ENCODE peak calls at places on chromosomes 6 and 20, in nine cellular contexts. S, N, O, U, I, G, H, V and Q are unnamed samples.

GRCh38 chr6:106253194-106253593 is 72.4 kb downstream of the ATG5 start:
- DNase-seq in S (no peak), N (no peak), O (peak), U (no peak), I (no peak), G (no peak), H (no peak), V (no peak), Q (no peak)

GRCh38 chr20:36202891-36203338 is 33.4 kb upstream of the AAR2 start:
- DNase-seq in S (peak), N (peak), O (peak), U (no peak), I (peak), G (peak), H (peak), V (peak), Q (peak)

GRCh38 chr6:84772428-84773132 is 8.2 kb upstream of the TBX18 start:
- DNase-seq in S (no peak), N (no peak), O (no peak), U (no peak), I (no peak), G (no peak), H (peak), V (peak), Q (no peak)

GRCh38 chr20:38498909-38499308 is 26.3 kb downstream of the RALGAPB start:
- DNase-seq in S (no peak), N (no peak), O (peak), U (no peak), I (no peak), G (no peak), H (no peak), V (no peak), Q (no peak)

GRCh38 chr6:75922226-75922625 is 150.2 kb downstream of the IMPG1 start:
- DNase-seq in S (no peak), N (no peak), O (peak), U (no peak), I (no peak), G (no peak), H (no peak), V (no peak), Q (no peak)

GRCh38 chr6:137933696-137934095 is 66.6 kb downstream of the TNFAIP3 start:
- DNase-seq in S (peak), N (peak), O (peak), U (no peak), I (no peak), G (no peak), H (no peak), V (no peak), Q (no peak)

GRCh38 chr20:33859157-33859695 is 48.1 kb downstream of the CHMP4B start:
- DNase-seq in S (no peak), N (no peak), O (no peak), U (no peak), I (no peak), G (no peak), H (no peak), V (no peak), Q (no peak)

GRCh38 chr6:133587841-133588240 is 301.1 kb upstream of the TCF21 start:
- DNase-seq in S (no peak), N (no peak), O (peak), U (no peak), I (no peak), G (no peak), H (no peak), V (no peak), Q (no peak)

GRCh38 chr20:3711418-3712043 is 869 bp downstream of the SIGLEC1 start:
- DNase-seq in S (no peak), N (no peak), O (no peak), U (no peak), I (no peak), G (no peak), H (peak), V (peak), Q (no peak)

GRCh38 chr20:32727663-32728062 is 15.6 kb downstream of the COMMD7 start:
- DNase-seq in S (no peak), N (no peak), O (peak), U (no peak), I (no peak), G (peak), H (no peak), V (no peak), Q (no peak)

GRCh38 chr6:125821825-125822281 is 31.1 kb downstream of the NCOA7 start:
- DNase-seq in S (peak), N (no peak), O (no peak), U (no peak), I (no peak), G (no peak), H (no peak), V (no peak), Q (no peak)

GRCh38 chr6:12150812-12151432 is 138.8 kb downstream of the HIVEP1 start:
- DNase-seq in S (peak), N (no peak), O (no peak), U (no peak), I (no peak), G (peak), H (no peak), V (peak), Q (peak)

GRCh38 chr6:154594474-154595198 is 84.2 kb upstream of the CNKSR3 start:
- DNase-seq in S (no peak), N (no peak), O (no peak), U (no peak), I (no peak), G (no peak), H (no peak), V (no peak), Q (no peak)

GRCh38 chr6:39206250-39206721 is 23.0 kb downstream of the KCNK5 start:
- DNase-seq in S (peak), N (no peak), O (no peak), U (no peak), I (no peak), G (peak), H (no peak), V (no peak), Q (peak)

GRCh38 chr6:28606424-28607391 is 81.0 kb downstream of the GPX5 start:
- DNase-seq in S (peak), N (no peak), O (peak), U (peak), I (no peak), G (peak), H (no peak), V (no peak), Q (peak)

GRCh38 chr6:37024665-37025337 is 19.3 kb downstream of the FGD2 start:
- DNase-seq in S (peak), N (no peak), O (peak), U (no peak), I (no peak), G (no peak), H (no peak), V (peak), Q (no peak)

GRCh38 chr20:47529840-47530239 is 28.2 kb downstream of the NCOA3 start:
- DNase-seq in S (no peak), N (no peak), O (peak), U (no peak), I (no peak), G (no peak), H (no peak), V (no peak), Q (no peak)

GRCh38 chr6:111485316-111485715 is 2.3 kb upstream of the REV3L start:
- DNase-seq in S (no peak), N (no peak), O (peak), U (no peak), I (no peak), G (no peak), H (no peak), V (no peak), Q (peak)

GRCh38 chr6:17957488-17957887 is 29.9 kb downstream of the KIF13A start:
- DNase-seq in S (no peak), N (no peak), O (peak), U (peak), I (no peak), G (no peak), H (no peak), V (no peak), Q (peak)

GRCh38 chr20:47198254-47198671 is 158.2 kb downstream of the ZMYND8 start:
- DNase-seq in S (no peak), N (no peak), O (peak), U (peak), I (no peak), G (no peak), H (no peak), V (no peak), Q (no peak)

GRCh38 chr6:31585531-31585930 is 546 bp upstream of the LST1 start:
- DNase-seq in S (no peak), N (no peak), O (no peak), U (no peak), I (no peak), G (no peak), H (no peak), V (peak), Q (peak)

GRCh38 chr20:37506166-37506725 is 14.8 kb upstream of the NNAT start:
- DNase-seq in S (no peak), N (no peak), O (no peak), U (no peak), I (no peak), G (no peak), H (no peak), V (no peak), Q (no peak)

DNA sequence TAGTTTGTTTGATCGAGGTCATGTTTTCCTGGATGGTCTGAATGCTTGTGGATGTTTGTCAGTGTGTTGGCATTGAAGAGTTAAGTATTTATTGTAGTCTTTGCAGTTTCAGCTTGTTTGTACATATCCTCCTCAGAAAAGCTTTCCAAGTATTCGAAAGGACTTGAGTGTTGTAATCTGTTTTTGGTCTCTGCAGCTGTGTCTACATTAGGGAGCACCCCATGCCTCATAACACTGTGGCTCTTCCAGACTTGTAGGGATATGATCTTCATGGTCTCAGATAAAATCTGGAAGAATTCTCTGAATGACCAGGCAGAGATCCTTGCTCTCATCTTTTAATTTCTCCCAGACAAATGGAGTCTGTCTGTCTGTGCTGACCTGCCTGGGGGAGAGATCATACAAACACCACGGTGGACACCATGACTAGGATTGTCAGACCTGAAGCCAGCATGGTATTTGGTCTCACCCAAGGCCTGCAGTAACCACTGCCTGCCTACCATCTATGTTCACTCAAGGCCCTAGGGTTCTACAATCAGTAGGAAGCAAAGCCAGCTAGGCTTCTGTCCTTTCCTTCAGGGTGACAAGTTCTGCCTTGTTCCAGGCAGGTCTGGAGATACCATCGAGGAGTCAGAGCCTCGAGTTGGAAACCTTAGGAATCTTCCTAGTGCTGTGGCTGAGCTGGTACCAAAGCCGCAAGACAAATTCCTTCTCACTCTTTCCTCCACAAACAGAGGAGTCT is 114.7 kb upstream of the KHDRBS2 start:
- DNase-seq in S (no peak), N (no peak), O (no peak), U (no peak), I (no peak), G (no peak), H (no peak), V (no peak), Q (no peak)
- TF ChIP-seq POLR2A in S (no peak), N (no peak), O (no peak), U (no peak), I (no peak), G (no peak), H (no peak), V (no peak), Q (no peak)

GRCh38 chr6:109303149-109303548 is 79.1 kb downstream of the CD164 start:
- DNase-seq in S (no peak), N (no peak), O (no peak), U (no peak), I (no peak), G (no peak), H (no peak), V (no peak), Q (no peak)
- TF ChIP-seq POLR2A in S (no peak), N (no peak), O (no peak), U (no peak), I (no peak), G (no peak), H (no peak), V (no peak), Q (no peak)

DNA sequence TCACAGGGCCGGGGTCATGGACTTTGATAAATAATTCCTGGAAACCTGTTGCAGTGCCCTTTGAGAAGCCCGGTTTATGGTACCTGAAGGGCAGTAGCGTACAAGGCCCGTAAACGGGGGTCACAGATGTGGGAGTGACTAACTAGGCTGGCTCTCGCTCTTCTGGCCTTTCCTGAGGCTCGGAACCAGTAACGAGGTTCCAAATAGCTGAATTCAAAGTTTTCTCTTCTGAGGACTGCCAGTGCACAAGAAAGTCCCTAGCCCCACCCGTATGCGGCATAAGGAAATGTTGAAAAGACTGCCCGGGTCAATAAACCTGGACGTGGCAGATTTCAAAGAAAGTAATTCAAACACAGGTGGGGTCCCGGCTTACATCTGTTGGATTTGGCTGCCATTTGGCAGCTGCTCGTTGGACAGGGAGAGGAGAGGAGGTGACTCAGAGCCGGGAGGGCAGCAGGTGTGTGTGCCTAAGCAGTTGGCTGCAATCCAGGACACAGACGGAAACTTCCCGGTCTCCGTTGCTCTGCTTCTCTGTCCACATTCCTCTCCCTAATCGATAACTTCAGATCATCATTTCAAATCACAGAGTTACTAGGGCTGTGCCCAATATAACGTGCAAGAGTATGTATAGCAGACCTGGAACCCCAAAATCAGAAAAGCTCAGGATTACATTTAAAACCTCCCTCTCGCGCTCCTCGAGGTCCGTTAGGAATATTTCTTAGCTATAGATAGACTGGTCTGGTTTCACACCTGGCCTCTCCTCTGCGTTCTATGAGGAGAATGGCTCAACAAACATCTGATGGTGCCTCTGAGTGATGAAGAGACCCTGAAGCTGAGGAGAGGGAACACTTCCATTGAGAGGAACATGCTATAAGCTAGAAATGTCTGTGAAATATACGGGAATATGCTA is 804 bp upstream of the GMDS start:
- DNase-seq in S (peak), N (peak), O (peak), U (no peak), I (peak), G (peak), H (peak), V (peak), Q (peak)
- TF ChIP-seq POLR2A in S (no peak), N (no peak), O (no peak), U (no peak), I (no peak), G (no peak), H (no peak), V (no peak), Q (peak)

DNA sequence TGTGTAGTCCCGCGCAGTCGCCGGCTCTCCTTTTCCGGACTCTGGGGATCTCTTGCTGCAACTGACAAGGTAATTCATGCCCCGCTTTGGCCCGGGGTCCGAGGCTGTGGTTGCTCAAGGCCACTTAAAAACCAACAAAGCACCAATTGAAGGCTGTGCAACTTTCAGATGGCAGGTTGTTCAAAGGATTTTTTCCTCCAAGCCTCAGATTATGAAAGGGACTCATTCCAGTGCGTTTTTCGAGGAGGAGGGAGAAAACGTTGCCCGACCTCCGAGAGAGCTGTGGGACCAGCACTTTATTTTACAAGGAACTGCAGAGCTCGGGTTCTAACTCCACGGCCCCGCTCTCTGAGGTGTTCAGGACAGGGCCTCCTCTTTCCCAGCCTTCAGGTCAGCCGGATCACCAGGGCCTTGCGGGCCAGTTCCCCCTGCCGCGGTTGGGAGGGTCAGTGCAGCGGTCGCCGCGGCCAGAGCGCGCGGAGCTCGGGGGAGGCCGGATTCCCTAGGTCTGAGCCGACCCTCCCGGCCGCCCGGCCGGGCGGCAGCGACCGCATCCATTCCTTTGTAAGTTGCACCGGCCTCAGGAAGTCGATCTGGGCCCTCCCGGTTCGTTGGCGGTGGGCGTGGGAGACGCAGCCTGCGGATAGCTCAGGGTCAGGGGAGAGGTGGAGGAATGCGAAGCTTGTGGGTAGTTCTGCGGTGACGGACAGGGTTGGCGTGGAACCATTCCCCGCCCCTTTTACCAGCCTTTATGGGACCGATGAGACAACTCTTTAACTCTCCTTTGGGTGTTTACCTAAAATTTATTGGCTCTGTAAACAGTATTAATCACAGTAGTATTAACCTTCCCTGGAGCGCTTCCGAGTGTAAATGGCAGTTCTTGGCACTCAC is 1.6 kb downstream of the UTRN start:
- DNase-seq in S (peak), N (peak), O (peak), U (no peak), I (peak), G (peak), H (peak), V (peak), Q (no peak)
- TF ChIP-seq POLR2A in S (peak), N (no peak), O (peak), U (no peak), I (no peak), G (peak), H (peak), V (no peak), Q (no peak)

GRCh38 chr6:81226957-81227356 is 525.5 kb downstream of the TENT5A start:
- DNase-seq in S (no peak), N (no peak), O (no peak), U (no peak), I (no peak), G (no peak), H (no peak), V (no peak), Q (no peak)
- TF ChIP-seq POLR2A in S (no peak), N (no peak), O (no peak), U (no peak), I (no peak), G (no peak), H (no peak), V (no peak), Q (no peak)